ENCODE peak calls at places on chromosome 20, in four cellular contexts. One of them, this sample, is unnamed.

GRCh38 chr20:43957392-43957791 is 42.7 kb downstream of the TOX2 start:
- DNase-seq in WERI-Rb-1: no peak
- DNase-seq in T-helper 2 cell: no peak
- DNase-seq in effector CD4-positive, alpha-beta T cell: no peak
- DNase-seq in this sample: no peak

GRCh38 chr20:22699396-22699795 is 115.0 kb upstream of the FOXA2 start:
- DNase-seq in WERI-Rb-1: no peak
- DNase-seq in T-helper 2 cell: no peak
- DNase-seq in effector CD4-positive, alpha-beta T cell: no peak
- DNase-seq in this sample: no peak

GRCh38 chr20:44803383-44803941 is 6.9 kb downstream of the RIMS4 start:
- DNase-seq in WERI-Rb-1: no peak
- DNase-seq in T-helper 2 cell: no peak
- DNase-seq in effector CD4-positive, alpha-beta T cell: no peak
- DNase-seq in this sample: peak

GRCh38 chr20:3857405-3857804 is 10.8 kb downstream of the MAVS start:
- DNase-seq in WERI-Rb-1: no peak
- DNase-seq in T-helper 2 cell: no peak
- DNase-seq in effector CD4-positive, alpha-beta T cell: no peak
- DNase-seq in this sample: no peak

GRCh38 chr20:40880063-40880715 is 148.4 kb upstream of the TOP1 start:
- DNase-seq in WERI-Rb-1: no peak
- DNase-seq in T-helper 2 cell: no peak
- DNase-seq in effector CD4-positive, alpha-beta T cell: no peak
- DNase-seq in this sample: no peak

GRCh38 chr20:61662946-61663460 is 402.7 kb downstream of the TAF4 start:
- DNase-seq in WERI-Rb-1: no peak
- DNase-seq in T-helper 2 cell: no peak
- DNase-seq in effector CD4-positive, alpha-beta T cell: no peak
- DNase-seq in this sample: no peak

GRCh38 chr20:50649587-50649986 is 41.8 kb downstream of the RIPOR3 start:
- DNase-seq in WERI-Rb-1: no peak
- DNase-seq in T-helper 2 cell: no peak
- DNase-seq in effector CD4-positive, alpha-beta T cell: no peak
- DNase-seq in this sample: no peak

GRCh38 chr20:52160805-52161204 is 30.8 kb downstream of the ZFP64 start:
- DNase-seq in WERI-Rb-1: no peak
- DNase-seq in T-helper 2 cell: no peak
- DNase-seq in effector CD4-positive, alpha-beta T cell: no peak
- DNase-seq in this sample: no peak

GRCh38 chr20:53966774-53967398 is 103.5 kb downstream of the BCAS1 start:
- DNase-seq in WERI-Rb-1: no peak
- DNase-seq in T-helper 2 cell: no peak
- DNase-seq in effector CD4-positive, alpha-beta T cell: no peak
- DNase-seq in this sample: no peak